ENCODE peak calls at places on chromosomes 4 and X, in nine cellular contexts. L, A, Y, Z, Q, H, M, R and C are unnamed samples.

GRCh38 chrX:140764401-140764919 is 54.9 kb downstream of the LINC00632 start:
- DNase-seq in M (peak), A (peak), Q (peak), L (peak), R (no peak), Y (no peak), H (no peak), Z (no peak), C (peak)

GRCh38 chr4:67545996-67546356 is 673 bp upstream of the CENPC start:
- DNase-seq in M (no peak), Q (no peak), Y (no peak), L (no peak), A (no peak), H (no peak), Z (no peak), R (no peak), C (no peak)

GRCh38 chr4:10664408-10664807 is 20.2 kb downstream of the CLNK start:
- DNase-seq in Y (no peak), L (no peak), Z (peak), M (peak), R (no peak), A (no peak), H (peak), Q (no peak), C (peak)

GRCh38 chrX:13647709-13648212 is 5.2 kb upstream of the TCEANC start:
- DNase-seq in Y (peak), Q (no peak), R (peak), A (no peak), M (peak), L (no peak), Z (no peak), H (no peak), C (peak)

GRCh38 chr4:6556263-6556662 is 18.7 kb upstream of the MAN2B2 start:
- DNase-seq in Z (no peak), A (no peak), L (no peak), Q (no peak), R (no peak), Y (no peak), M (no peak), H (no peak), C (peak)

GRCh38 chrX:41110801-41111625 is 25.8 kb downstream of the USP9X start:
- DNase-seq in A (no peak), M (no peak), Y (no peak), Z (no peak), L (no peak), H (no peak), R (no peak), Q (no peak), C (no peak)

GRCh38 chrX:142702749-142703148 is 323.0 kb upstream of the SPANXN4 start:
- DNase-seq in Y (no peak), Q (no peak), L (no peak), M (no peak), H (no peak), R (no peak), A (no peak), Z (no peak), C (no peak)

GRCh38 chr4:128782875-128783614 is 26.5 kb upstream of the JADE1 start:
- DNase-seq in L (no peak), A (no peak), M (peak), Q (no peak), R (no peak), H (no peak), Z (peak), Y (no peak), C (peak)

GRCh38 chrX:14014526-14014925 is 15.2 kb downstream of the GEMIN8 start:
- DNase-seq in L (no peak), M (no peak), Y (no peak), R (no peak), H (no peak), Z (no peak), Q (no peak), A (no peak), C (no peak)

GRCh38 chr4:11626046-11626445 is 197.4 kb upstream of the HS3ST1 start:
- DNase-seq in R (no peak), A (no peak), Y (no peak), Z (peak), Q (no peak), H (no peak), L (no peak), M (no peak), C (peak)

GRCh38 chr4:80026080-80026479 is 46.9 kb downstream of the ANTXR2 start:
- DNase-seq in Z (no peak), M (no peak), Y (no peak), L (no peak), H (no peak), Q (no peak), R (no peak), A (no peak), C (peak)

GRCh38 chr4:78720994-78721677 is 55.0 kb upstream of the BMP2K start:
- DNase-seq in H (no peak), Q (no peak), A (no peak), R (no peak), L (no peak), M (no peak), Y (peak), Z (no peak), C (no peak)

GRCh38 chr4:36255575-36255974 is 11.3 kb upstream of the ARAP2 start:
- DNase-seq in M (no peak), Q (no peak), Y (peak), L (no peak), H (no peak), R (peak), Z (no peak), A (no peak), C (no peak)

GRCh38 chr4:10115657-10116624 is 658 bp downstream of the WDR1 start:
- DNase-seq in Z (peak), M (peak), Y (peak), H (no peak), Q (peak), R (peak), A (no peak), L (peak), C (peak)

GRCh38 chr4:6446538-6447451 is 25.6 kb downstream of the PPP2R2C start:
- DNase-seq in Y (no peak), Q (no peak), Z (no peak), R (no peak), L (no peak), A (peak), M (no peak), H (no peak), C (no peak)

GRCh38 chrX:153708415-153708814 is 15.8 kb downstream of the BCAP31 start:
- DNase-seq in R (no peak), A (peak), L (peak), Z (peak), Y (peak), M (peak), Q (peak), H (peak), C (peak)

GRCh38 chr4:152448038-152448437 is 87.9 kb downstream of the FBXW7 start:
- DNase-seq in H (no peak), A (no peak), Q (no peak), R (no peak), M (no peak), L (no peak), Z (no peak), Y (no peak), C (no peak)

GRCh38 chrX:119529355-119530276 is 35.6 kb downstream of the STEEP1 start:
- DNase-seq in L (no peak), R (no peak), Y (no peak), Q (no peak), Z (no peak), M (no peak), H (no peak), A (no peak), C (no peak)

GRCh38 chr4:67593741-67594175 is 35.2 kb downstream of the STAP1 start:
- DNase-seq in H (no peak), A (no peak), R (no peak), Q (no peak), L (no peak), Z (no peak), M (no peak), Y (no peak), C (peak)

GRCh38 chrX:68443155-68443868 is 10.0 kb upstream of the OPHN1 start:
- DNase-seq in L (no peak), Y (no peak), Z (peak), H (no peak), R (no peak), Q (no peak), M (peak), A (no peak), C (no peak)

GRCh38 chr4:183408791-183409190 is 35.6 kb upstream of the CDKN2AIP start:
- DNase-seq in L (no peak), Z (no peak), A (no peak), Y (peak), M (no peak), R (no peak), Q (no peak), H (no peak), C (no peak)

GRCh38 chr4:146349306-146349705 is 135.0 kb downstream of the REELD1 start:
- DNase-seq in R (no peak), H (no peak), M (no peak), L (no peak), Q (no peak), Y (no peak), A (no peak), Z (peak), C (peak)

GRCh38 chr4:103424853-103425252 is 226.7 kb upstream of the CENPE start:
- DNase-seq in M (no peak), Y (no peak), A (no peak), Q (no peak), L (no peak), R (no peak), Z (no peak), H (no peak), C (peak)

GRCh38 chr4:129113919-129114318 is 18.0 kb downstream of the C4orf33 start:
- DNase-seq in H (no peak), L (no peak), R (no peak), Y (no peak), Z (no peak), A (no peak), M (no peak), Q (no peak), C (no peak)

GRCh38 chr4:53706422-53707032 is 115.2 kb upstream of the LNX1 start:
- DNase-seq in L (peak), H (peak), M (peak), A (no peak), Z (peak), Y (no peak), Q (no peak), R (no peak), C (peak)

GRCh38 chr4:80043534-80043933 is 29.5 kb downstream of the ANTXR2 start:
- DNase-seq in Q (no peak), Y (no peak), R (no peak), L (no peak), A (peak), H (no peak), M (peak), Z (no peak), C (no peak)

GRCh38 chrX:31397119-31397518 is 325.3 kb upstream of the FTHL17 start:
- DNase-seq in R (no peak), Q (no peak), M (peak), A (no peak), L (no peak), H (peak), Z (peak), Y (no peak), C (peak)

GRCh38 chr4:157242871-157243270 is 22.3 kb downstream of the GRIA2 start:
- DNase-seq in R (no peak), Z (no peak), Y (no peak), M (no peak), H (no peak), L (no peak), A (no peak), Q (no peak), C (no peak)

GRCh38 chr4:102536768-102537167 is 35.6 kb downstream of the NFKB1 start:
- DNase-seq in R (no peak), L (no peak), Y (no peak), Z (no peak), M (no peak), Q (no peak), A (no peak), H (no peak), C (no peak)

GRCh38 chr4:47701286-47701685 is 136.6 kb downstream of the CORIN start:
- DNase-seq in Y (no peak), Q (no peak), M (no peak), A (no peak), R (no peak), Z (no peak), L (no peak), H (no peak), C (no peak)

GRCh38 chr4:47705326-47705981 is 132.4 kb downstream of the CORIN start:
- DNase-seq in A (no peak), Q (no peak), R (no peak), L (no peak), M (peak), Z (no peak), H (no peak), Y (no peak), C (peak)

GRCh38 chr4:47703964-47704363 is 133.9 kb downstream of the CORIN start:
- DNase-seq in H (no peak), M (no peak), A (no peak), Y (no peak), L (no peak), R (no peak), Q (no peak), Z (no peak), C (no peak)

GRCh38 chr4:47703008-47703407 is 134.9 kb downstream of the CORIN start:
- DNase-seq in L (no peak), R (no peak), A (no peak), M (no peak), Q (no peak), H (no peak), Y (no peak), Z (no peak), C (no peak)

DNA sequence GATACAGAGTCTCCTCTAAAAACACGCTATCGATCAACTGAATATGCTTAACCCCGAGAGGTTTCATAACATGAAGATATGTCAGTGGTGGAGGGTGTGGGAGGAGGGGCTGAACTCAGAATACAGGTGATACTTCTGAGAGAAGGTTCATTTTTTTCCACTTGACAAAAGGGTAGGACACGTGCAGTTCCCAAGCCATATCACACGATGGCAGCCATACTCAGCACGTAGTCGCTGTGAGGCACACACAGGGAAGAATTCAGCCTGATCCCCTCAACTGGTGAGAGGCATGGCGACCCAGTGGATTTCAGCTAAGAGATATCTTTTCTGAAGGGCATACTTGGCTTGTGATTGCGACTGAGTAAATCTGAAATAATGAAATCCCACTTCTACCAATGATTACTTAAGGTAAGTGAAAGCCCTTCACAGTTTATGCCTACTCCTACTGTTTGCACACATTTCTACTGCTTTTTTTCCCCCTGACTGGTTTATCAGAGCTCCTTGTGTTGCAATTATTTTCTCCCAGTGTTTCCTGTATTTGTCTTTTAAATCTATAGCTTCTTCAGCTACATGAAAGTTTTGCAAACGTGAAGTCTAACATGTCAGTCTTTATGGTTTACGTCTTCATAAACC is 133.1 kb downstream of the CORIN start:
- DNase-seq in R (no peak), Y (no peak), M (peak), A (peak), Q (no peak), L (peak), Z (no peak), H (no peak), C (peak)
- TF ChIP-seq CTCF in R (no peak), Y (peak), M (peak), A (peak), Q (peak), L (no peak), Z (peak), H (peak), C (peak)

GRCh38 chr4:4247711-4248035 is 350 bp downstream of the TMEM128 start:
- DNase-seq in R (no peak), Q (no peak), M (no peak), Y (no peak), A (no peak), H (no peak), L (no peak), Z (no peak), C (no peak)

GRCh38 chr4:4248885-4249203 is 821 bp upstream of the TMEM128 start:
- DNase-seq in R (no peak), Y (no peak), H (no peak), Z (no peak), M (no peak), A (no peak), Q (no peak), L (no peak), C (no peak)

GRCh38 chr4:4249876-4250275 is 1.9 kb upstream of the TMEM128 start:
- DNase-seq in Q (no peak), L (no peak), Y (no peak), A (no peak), R (no peak), H (no peak), Z (no peak), M (no peak), C (no peak)

GRCh38 chr4:4245172-4245571 is 2.9 kb downstream of the TMEM128 start:
- DNase-seq in Z (no peak), R (no peak), L (no peak), Y (no peak), H (no peak), M (no peak), A (no peak), Q (no peak), C (no peak)

DNA sequence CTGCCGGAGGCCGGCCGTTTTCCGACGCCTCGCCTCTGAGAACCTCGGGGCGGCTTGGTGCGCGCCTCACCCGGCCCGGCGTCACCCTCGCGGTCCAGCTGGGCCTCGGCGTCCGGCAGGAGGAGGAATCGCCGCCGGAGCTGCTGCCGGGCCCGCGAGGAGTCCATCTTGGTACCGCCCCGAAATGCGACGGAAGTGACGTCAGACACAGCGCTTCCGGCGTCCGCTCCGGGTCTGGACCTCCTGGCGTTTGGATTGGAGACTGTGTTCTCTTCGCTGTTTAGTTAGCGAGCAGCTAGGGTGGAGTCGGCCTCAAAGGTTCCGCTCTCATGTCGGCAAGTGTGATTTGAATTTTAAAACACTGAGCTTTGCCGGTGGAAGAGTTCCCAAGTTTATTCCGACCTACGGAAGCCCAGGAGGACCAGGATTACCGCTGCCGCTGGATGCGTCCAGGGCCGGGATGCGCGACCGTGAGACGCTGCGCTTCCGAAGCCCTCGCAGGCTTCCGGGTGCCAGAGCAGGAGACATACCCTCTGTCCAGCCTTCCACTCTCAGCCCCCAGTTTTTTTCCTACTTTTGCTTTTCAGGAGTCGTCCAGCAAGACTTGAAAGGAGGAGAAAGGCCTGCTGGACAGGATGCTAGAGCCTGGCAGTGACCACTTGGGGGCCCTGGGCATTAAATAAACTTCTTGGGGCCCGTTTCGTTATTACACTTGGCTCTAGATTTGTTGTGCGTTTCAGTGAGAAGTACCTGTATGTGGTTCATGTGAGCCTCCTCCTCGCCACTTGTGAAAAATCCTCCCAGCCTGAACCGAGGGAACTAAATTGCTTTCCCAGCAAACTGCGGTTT is at the start of gene TMEM128:
- DNase-seq in H (peak), Q (peak), Y (peak), Z (peak), A (peak), M (peak), L (peak), R (peak), C (peak)
- TF ChIP-seq CTCF in H (no peak), Q (peak), Y (no peak), Z (peak), A (peak), M (peak), L (no peak), R (no peak), C (peak)

DNA sequence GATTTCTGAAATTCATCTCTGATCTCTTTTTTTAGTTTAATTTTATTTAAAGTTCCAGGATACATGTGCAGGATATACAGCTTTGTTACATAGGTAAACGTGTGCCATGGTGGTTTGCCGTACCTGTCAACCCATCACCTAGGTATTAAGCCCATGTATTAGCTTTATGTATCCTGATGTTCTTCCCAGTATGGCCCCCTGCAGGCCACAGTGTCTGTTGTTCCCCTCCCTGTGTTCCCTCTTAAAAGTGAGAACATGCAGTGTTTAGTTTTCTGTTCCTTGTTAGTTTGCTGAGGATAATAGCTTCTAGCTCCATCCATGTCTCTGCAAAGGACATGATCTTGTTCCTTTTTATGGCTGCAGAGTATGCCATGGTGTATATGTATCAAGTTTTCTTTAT is 153.2 kb downstream of the RAPGEF2 start:
- DNase-seq in L (no peak), R (no peak), Q (no peak), M (no peak), Z (no peak), A (no peak), H (no peak), Y (no peak), C (no peak)
- TF ChIP-seq CTCF in L (no peak), R (no peak), Q (no peak), M (peak), Z (no peak), A (no peak), H (no peak), Y (no peak), C (no peak)

DNA sequence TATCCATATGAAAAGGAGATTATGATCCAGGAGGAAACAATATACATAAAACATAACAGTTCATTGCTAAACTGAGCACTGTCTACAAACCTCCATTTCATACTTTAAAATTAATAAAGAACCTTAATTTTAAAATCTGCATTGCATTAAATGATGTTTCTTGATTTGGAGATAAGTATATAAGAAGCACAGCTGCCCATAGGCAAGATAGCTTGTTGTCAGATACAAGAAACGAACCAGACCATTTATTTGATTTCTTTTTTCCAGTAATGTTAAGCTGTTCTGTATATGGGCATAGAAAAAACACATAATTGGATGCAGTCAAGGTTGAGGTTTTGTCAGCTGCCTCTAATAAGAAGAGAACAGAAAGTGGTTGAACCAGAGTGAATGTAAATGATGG is 6.4 kb downstream of the GUF1 start:
- DNase-seq in R (no peak), H (no peak), Z (no peak), Q (no peak), L (no peak), A (no peak), Y (no peak), M (no peak), C (no peak)
- TF ChIP-seq CTCF in R (no peak), H (no peak), Z (no peak), Q (no peak), L (no peak), A (no peak), Y (no peak), M (no peak), C (no peak)